ENCODE peak calls at places on chromosomes 12 and 14, in four cellular contexts. I, D, G and R are unnamed samples.

GRCh38 chr14:60656755-60657608 is 7.7 kb upstream of the SIX1 start:
- DNase-seq in I (no peak), D (peak), G (peak), R (no peak)

GRCh38 chr14:94946244-94946643 is 176.3 kb upstream of the GSC start:
- DNase-seq in I (no peak), D (no peak), G (no peak), R (no peak)

GRCh38 chr14:73886449-73887115 is at the start of gene ZNF410:
- DNase-seq in I (peak), D (peak), G (peak), R (peak)

GRCh38 chr12:20248646-20249045 is 119.7 kb upstream of the PDE3A start:
- DNase-seq in I (no peak), D (no peak), G (no peak), R (no peak)

GRCh38 chr14:98924046-98924445 is 348.0 kb downstream of the BCL11B start:
- DNase-seq in I (no peak), D (no peak), G (no peak), R (no peak)

GRCh38 chr14:20468773-20469241 is 399 bp upstream of the PNP start:
- DNase-seq in I (no peak), D (no peak), G (peak), R (no peak)

GRCh38 chr12:49867580-49868341 is 24.9 kb upstream of the BCDIN3D start:
- DNase-seq in I (no peak), D (no peak), G (no peak), R (no peak)

GRCh38 chr14:59228416-59228815 is 39.9 kb downstream of the DAAM1 start:
- DNase-seq in I (no peak), D (no peak), G (no peak), R (no peak)

GRCh38 chr12:116427200-116427932 is 131.8 kb upstream of the MAP1LC3B2 start:
- DNase-seq in I (no peak), D (no peak), G (no peak), R (no peak)

GRCh38 chr12:89040146-89040964 is 311.9 kb downstream of the DUSP6 start:
- DNase-seq in I (peak), D (no peak), G (no peak), R (no peak)

GRCh38 chr14:22602853-22603252 is 4.8 kb downstream of the ABHD4 start:
- DNase-seq in I (no peak), D (no peak), G (no peak), R (no peak)